ENCODE peak calls at places on chromosomes 2 and 18, in eight cellular contexts. O is T-helper 2 cell; Q is germinal center; Y is activated CD8-positive, alpha-beta memory T cell treated with anti-CD3 and anti-CD28 coated beads for 48 hours; I is cerebellar nuclear complex; W is hepatic stellate cell; H is sigmoid colon; A is endothelial cell. T is an unnamed sample.

GRCh38 chr2:65130440-65131175 is 702 bp upstream of the RAB1A start:
- DNase-seq in I (no peak), Q (no peak), Y (no peak), W (no peak), A (no peak), O (peak), H (no peak), T (no peak)

GRCh38 chr18:49814147-49814499 is 790 bp upstream of the ACAA2 start:
- DNase-seq in I (no peak), H (peak), Y (peak), Q (peak), O (peak), W (peak), A (peak), T (no peak)

GRCh38 chr2:156333951-156334495 is 1.5 kb upstream of the NR4A2 start:
- DNase-seq in O (peak), A (peak), W (peak), Q (no peak), H (peak), I (no peak), Y (no peak), T (peak)

GRCh38 chr18:2413352-2413751 is 158.0 kb downstream of the METTL4 start:
- DNase-seq in O (no peak), I (no peak), W (no peak), Y (no peak), H (no peak), Q (no peak), A (no peak), T (no peak)

GRCh38 chr2:231415029-231415428 is 19.5 kb downstream of the B3GNT7 start:
- DNase-seq in Y (no peak), O (no peak), Q (no peak), I (no peak), H (no peak), W (no peak), A (no peak), T (no peak)

GRCh38 chr2:204407209-204408070 is 137.8 kb upstream of the PARD3B start:
- DNase-seq in H (no peak), A (no peak), W (no peak), I (no peak), Y (no peak), O (peak), Q (no peak), T (no peak)

GRCh38 chr2:224219781-224220180 is 180.7 kb upstream of the SERPINE2 start:
- DNase-seq in I (no peak), W (no peak), Y (no peak), A (no peak), O (no peak), H (no peak), Q (no peak), T (no peak)

GRCh38 chr2:52976132-52976949 is 791.3 kb upstream of the CHAC2 start:
- DNase-seq in O (peak), A (peak), Y (no peak), I (no peak), Q (no peak), H (no peak), W (peak), T (no peak)

GRCh38 chr2:5315512-5315911 is 376.7 kb upstream of the SOX11 start:
- DNase-seq in H (no peak), Q (no peak), O (no peak), Y (no peak), W (no peak), I (no peak), A (no peak), T (no peak)

GRCh38 chr18:27062802-27063201 is 122.3 kb downstream of the CHST9 start:
- DNase-seq in W (no peak), Y (no peak), H (no peak), I (no peak), O (no peak), Q (no peak), A (no peak), T (no peak)

GRCh38 chr18:12155996-12156395 is 62.4 kb downstream of the ANKRD62 start:
- DNase-seq in O (no peak), H (no peak), I (no peak), Q (no peak), A (no peak), Y (no peak), W (no peak), T (no peak)

GRCh38 chr2:190804182-190804795 is 76.3 kb upstream of the GLS start:
- DNase-seq in Y (no peak), W (no peak), O (peak), I (no peak), Q (no peak), H (no peak), A (peak), T (no peak)

T was measured in aorta.